ENCODE peak calls at places on chromosomes 6 and 20, in ten cellular contexts. S is CD4-positive, alpha-beta T cell; R is astrocyte of the cerebellum; I is choroid plexus epithelial cell; A is RWPE1; H is HCT116; W is omental fat pad; T is cardiac muscle cell; O is heart right ventricle; M is AG09319. L is an unnamed sample.

GRCh38 chr6:129875610-129876515 is 14.7 kb upstream of the TMEM244 start:
- DNase-seq in S (no peak), R (no peak), I (no peak), A (no peak), H (no peak), W (no peak), T (no peak), O (no peak), M (no peak), L (no peak)

GRCh38 chr6:32666420-32667300 is at the start of gene HLA-DQB1:
- DNase-seq in S (peak; percentile 6), R (no peak), I (peak; percentile 30), A (peak; percentile 51), H (peak; percentile 75), W (no peak), T (peak; percentile 35), O (peak; percentile 61), M (no peak), L (no peak)

GRCh38 chr6:52176550-52176949 is 9.6 kb upstream of the IL17A start:
- DNase-seq in S (no peak), R (no peak), I (no peak), A (no peak), H (no peak), W (no peak), T (no peak), O (no peak), M (no peak), L (no peak)

GRCh38 chr20:25247666-25248500 is at the start of gene PYGB:
- DNase-seq in S (peak; percentile 64), R (peak; percentile 39), I (peak; percentile 87), A (peak; percentile 98), H (peak; percentile 41), W (no peak), T (peak; percentile 89), O (peak; percentile 71), M (no peak), L (peak; percentile 86)

GRCh38 chr20:57871237-57871632 is 161.4 kb upstream of the PMEPA1 start:
- DNase-seq in S (no peak), R (no peak), I (no peak), A (no peak), H (no peak), W (no peak), T (no peak), O (no peak), M (no peak), L (no peak)

GRCh38 chr6:72245565-72245964 is 359.2 kb downstream of the RIMS1 start:
- DNase-seq in S (no peak), R (peak; percentile 29), I (no peak), A (no peak), H (no peak), W (no peak), T (no peak), O (no peak), M (no peak), L (no peak)

GRCh38 chr6:137846274-137846673 is 20.8 kb upstream of the TNFAIP3 start:
- DNase-seq in S (no peak), R (no peak), I (no peak), A (no peak), H (no peak), W (no peak), T (no peak), O (no peak), M (no peak), L (no peak)

GRCh38 chr20:10739575-10739974 is 65.8 kb upstream of the JAG1 start:
- DNase-seq in S (no peak), R (no peak), I (peak; percentile 45), A (peak; percentile 80), H (no peak), W (no peak), T (peak; percentile 38), O (peak; percentile 22), M (no peak), L (no peak)

GRCh38 chr6:22367331-22367730 is 70.5 kb upstream of the PRL start:
- DNase-seq in S (no peak), R (no peak), I (peak; percentile 30), A (no peak), H (no peak), W (no peak), T (no peak), O (no peak), M (no peak), L (no peak)

GRCh38 chr20:48400009-48400408 is 427.8 kb downstream of the PREX1 start:
- DNase-seq in S (no peak), R (no peak), I (no peak), A (no peak), H (no peak), W (no peak), T (no peak), O (no peak), M (no peak), L (no peak)

GRCh38 chr20:49701313-49701731 is 12.4 kb downstream of the B4GALT5 start:
- DNase-seq in S (no peak), R (no peak), I (no peak), A (no peak), H (no peak), W (no peak), T (no peak), O (no peak), M (no peak), L (peak; percentile 68)

GRCh38 chr6:34506718-34507117 is 40.8 kb downstream of the PACSIN1 start:
- DNase-seq in S (no peak), R (no peak), I (no peak), A (no peak), H (no peak), W (no peak), T (no peak), O (no peak), M (no peak), L (no peak)

GRCh38 chr20:57006411-57007170 is 259.9 kb downstream of the BMP7 start:
- DNase-seq in S (no peak), R (no peak), I (peak; percentile 46), A (peak; percentile 69), H (no peak), W (no peak), T (no peak), O (no peak), M (no peak), L (no peak)

GRCh38 chr6:147970970-147971369 is 371.7 kb upstream of the SASH1 start:
- DNase-seq in S (no peak), R (no peak), I (peak; percentile 57), A (no peak), H (no peak), W (no peak), T (peak; percentile 33), O (no peak), M (no peak), L (no peak)
- TF ChIP-seq CTCF in S (no peak), R (no peak), I (peak; percentile 55), A (no peak), H (peak; percentile 17), W (no peak), T (peak; percentile 41), O (no peak), M (no peak), L (peak; percentile 24)

DNA sequence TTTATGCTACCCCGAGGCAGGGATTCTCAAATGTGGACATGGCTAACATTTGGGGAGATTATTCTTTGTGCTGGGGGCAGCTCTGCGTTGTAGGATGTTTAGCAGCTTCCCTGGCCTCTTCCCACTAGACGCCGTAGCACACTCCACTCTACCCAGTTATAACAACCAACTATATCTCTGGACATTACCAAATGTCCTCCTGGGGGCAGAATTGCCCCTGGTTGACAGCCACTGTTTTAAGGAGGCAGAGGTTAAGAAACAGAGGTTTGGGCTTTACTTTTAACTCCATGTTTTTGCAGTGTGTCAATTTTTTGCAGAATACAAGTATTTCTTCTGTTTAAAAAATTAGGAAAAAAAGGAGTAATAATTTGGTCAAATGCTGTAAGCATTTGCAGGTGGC is 56.2 kb upstream of the BMP6 start:
- DNase-seq in S (no peak), R (no peak), I (no peak), A (no peak), H (no peak), W (no peak), T (no peak), O (no peak), M (no peak), L (no peak)
- TF ChIP-seq CTCF in S (no peak), R (no peak), I (peak; percentile 7), A (no peak), H (peak; percentile 42), W (no peak), T (no peak), O (no peak), M (no peak), L (peak; percentile 5)

GRCh38 chr6:122374307-122374706 is 25.1 kb upstream of the HSF2 start:
- DNase-seq in S (no peak), R (no peak), I (no peak), A (no peak), H (no peak), W (no peak), T (no peak), O (no peak), M (no peak), L (no peak)

GRCh38 chr6:122376246-122376645 is 23.2 kb upstream of the HSF2 start:
- DNase-seq in S (no peak), R (no peak), I (no peak), A (no peak), H (no peak), W (no peak), T (no peak), O (no peak), M (no peak), L (no peak)

DNA sequence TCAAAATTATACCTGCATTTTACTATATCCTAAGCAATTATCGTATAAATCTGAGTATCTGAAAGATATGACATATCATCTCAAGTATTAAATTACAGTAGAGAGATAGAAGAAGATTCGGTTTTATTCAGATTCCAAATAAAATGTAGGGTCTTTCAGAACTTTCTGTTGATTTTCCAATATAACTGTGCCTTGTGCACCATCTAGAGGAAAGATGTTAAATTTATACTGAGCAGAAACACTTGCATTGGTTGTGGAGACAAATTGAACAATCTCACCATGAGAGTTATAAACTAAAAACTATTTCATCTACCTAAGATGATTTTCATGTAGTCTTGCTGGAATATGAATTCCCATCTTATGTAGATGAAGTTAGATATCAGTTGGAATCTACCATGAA is 26.8 kb upstream of the HSF2 start:
- DNase-seq in S (no peak), R (peak; percentile 9), I (peak; percentile 39), A (no peak), H (no peak), W (no peak), T (peak; percentile 7), O (no peak), M (no peak), L (no peak)
- TF ChIP-seq CTCF in S (no peak), R (peak; percentile 18), I (peak; percentile 48), A (peak; percentile 17), H (peak; percentile 23), W (no peak), T (no peak), O (no peak), M (no peak), L (peak; percentile 21)

DNA sequence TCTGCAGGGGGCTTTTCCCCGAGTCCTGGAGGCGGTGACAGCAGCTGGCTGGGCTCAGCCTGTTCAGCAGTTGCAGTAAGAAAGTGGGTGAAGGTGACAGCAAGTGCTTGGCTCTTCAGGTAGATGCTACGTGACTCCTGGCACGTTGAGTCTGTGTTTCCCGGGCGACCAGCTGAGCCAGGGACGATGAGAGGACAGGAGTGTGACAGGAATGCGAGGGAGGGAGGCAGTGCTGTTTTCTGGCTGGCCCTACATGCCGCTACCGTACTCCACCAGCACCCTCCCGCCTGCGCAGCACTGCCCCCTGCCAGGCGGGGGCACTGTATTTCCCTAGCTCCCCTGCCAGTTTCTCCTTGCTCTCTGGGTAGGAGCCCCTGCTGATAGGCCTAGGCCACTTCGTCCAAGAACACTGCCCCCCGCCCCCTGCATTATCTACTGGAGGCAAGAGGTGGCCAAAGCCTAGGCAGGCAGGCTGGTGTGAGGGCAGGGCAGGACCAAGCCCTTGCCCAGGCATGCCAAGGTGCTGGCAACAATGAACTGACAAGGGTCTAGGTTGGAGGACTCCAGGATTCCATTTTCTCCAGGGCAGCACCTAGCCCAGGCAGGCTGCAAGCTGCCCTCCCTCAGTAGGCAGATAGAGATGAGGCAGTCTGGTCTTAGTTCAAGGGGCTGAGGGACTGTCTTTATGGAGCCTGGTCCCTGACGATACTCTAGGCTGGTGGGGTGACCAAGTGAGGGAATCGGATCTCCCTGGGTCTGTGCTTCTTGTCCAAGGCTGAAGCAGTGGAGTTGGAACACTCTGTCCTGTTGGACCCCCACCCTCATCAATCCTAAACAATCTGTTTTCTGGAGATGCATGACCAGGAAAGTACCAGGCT is 19.2 kb downstream of the MRPS18A start:
- DNase-seq in S (no peak), R (no peak), I (peak; percentile 54), A (no peak), H (peak; percentile 56), W (no peak), T (peak; percentile 71), O (peak; percentile 57), M (no peak), L (peak; percentile 77)
- TF ChIP-seq CTCF in S (peak; percentile 58), R (peak; percentile 51), I (peak; percentile 69), A (no peak), H (peak; percentile 55), W (no peak), T (peak; percentile 75), O (peak; percentile 22), M (peak; percentile 53), L (peak; percentile 77)

L was measured in BE2C.